ENCODE peak calls at places on chromosomes 5 and 9, in six cellular contexts. X is endothelial cell of umbilical vein, K is H1, Q is stomach, P is breast epithelium, U is GM12891. V is an unnamed sample.

GRCh38 chr5:80860934-80861613 is 99.1 kb upstream of the RASGRF2 start:
- DNase-seq in Q (no peak), K (no peak), P (no peak), X (no peak), U (no peak), V (no peak)

GRCh38 chr5:134541736-134542376 is 16.4 kb downstream of the JADE2 start:
- DNase-seq in P (no peak), X (peak; percentile 42), Q (peak; percentile 48), K (no peak), U (no peak), V (no peak)

GRCh38 chr9:131690950-131691573 is 48.8 kb downstream of the RAPGEF1 start:
- DNase-seq in Q (no peak), X (no peak), U (no peak), P (no peak), K (no peak), V (no peak)

GRCh38 chr9:109950710-109951443 is 170.9 kb downstream of the PALM2AKAP2 start:
- DNase-seq in U (no peak), K (no peak), Q (no peak), P (no peak), X (no peak), V (no peak)

GRCh38 chr5:141657937-141658545 is 6.8 kb upstream of the FCHSD1 start:
- DNase-seq in Q (no peak), P (no peak), U (no peak), X (peak; percentile 77), K (no peak), V (no peak)

GRCh38 chr9:125509476-125509875 is 197.5 kb downstream of the MAPKAP1 start:
- DNase-seq in Q (no peak), K (no peak), P (no peak), U (no peak), X (no peak), V (no peak)

GRCh38 chr9:132006657-132007370 is 72.9 kb downstream of the MED27 start:
- DNase-seq in Q (no peak), P (no peak), X (no peak), K (no peak), U (peak; percentile 22), V (peak; percentile 16)

GRCh38 chr9:133428579-133429215 is 6.5 kb downstream of the ADAMTS13 start:
- DNase-seq in U (peak; percentile 75), Q (peak; percentile 43), X (no peak), P (no peak), K (no peak), V (peak; percentile 50)

GRCh38 chr5:24609694-24610093 is 35.1 kb downstream of the CDH10 start:
- DNase-seq in U (no peak), X (no peak), K (no peak), Q (no peak), P (no peak), V (no peak)

GRCh38 chr5:33362915-33363314 is 77.8 kb upstream of the TARS1 start:
- DNase-seq in U (no peak), K (no peak), P (no peak), X (peak; percentile 92), Q (no peak), V (no peak)

GRCh38 chr9:131048332-131048731 is 39.4 kb downstream of the LAMC3 start:
- DNase-seq in K (no peak), U (no peak), Q (no peak), X (no peak), P (no peak), V (no peak)

GRCh38 chr9:97704851-97705250 is 7.7 kb upstream of the XPA start:
- DNase-seq in X (no peak), Q (no peak), K (no peak), P (no peak), U (no peak), V (no peak)

GRCh38 chr5:180665682-180666404 is 16.4 kb upstream of the FLT4 start:
- DNase-seq in K (no peak), U (no peak), X (no peak), Q (no peak), P (no peak), V (no peak)

GRCh38 chr5:66958984-66959641 is 237.5 kb downstream of the CD180 start:
- DNase-seq in X (peak; percentile 20), Q (no peak), K (no peak), P (no peak), U (no peak), V (no peak)

GRCh38 chr9:127154390-127155191 is 32.2 kb upstream of the ANGPTL2 start:
- DNase-seq in U (no peak), P (peak; percentile 16), Q (peak; percentile 24), X (peak; percentile 88), K (no peak), V (no peak)

GRCh38 chr9:126151671-126152050 is 175.0 kb upstream of the MVB12B start:
- DNase-seq in K (no peak), Q (peak; percentile 16), X (no peak), P (no peak), U (no peak), V (no peak)

GRCh38 chr5:153476767-153477166 is 13.7 kb upstream of the GRIA1 start:
- DNase-seq in Q (no peak), U (no peak), P (no peak), X (peak; percentile 53), K (no peak), V (no peak)

GRCh38 chr5:140113180-140113698 is 670 bp upstream of the PURA start:
- DNase-seq in K (no peak), U (no peak), P (no peak), X (peak; percentile 10), Q (no peak), V (peak; percentile 21)

GRCh38 chr5:103375356-103375755 is 116.8 kb downstream of the MACIR start:
- DNase-seq in Q (no peak), P (no peak), X (no peak), U (no peak), K (no peak), V (no peak)

GRCh38 chr9:69145148-69145547 is 28.9 kb upstream of the TJP2 start:
- DNase-seq in U (no peak), Q (no peak), P (no peak), K (no peak), X (peak; percentile 0), V (no peak)

GRCh38 chr9:87278971-87279731 is 218.5 kb upstream of the DAPK1 start:
- DNase-seq in Q (no peak), U (no peak), X (no peak), K (no peak), P (no peak), V (no peak)

GRCh38 chr9:18684608-18685317 is 210.8 kb downstream of the ADAMTSL1 start:
- DNase-seq in U (no peak), P (no peak), Q (no peak), K (no peak), X (no peak), V (no peak)

GRCh38 chr5:3597727-3598082 is 2.1 kb downstream of the IRX1 start:
- DNase-seq in U (no peak), K (no peak), Q (no peak), X (no peak), P (no peak), V (no peak)

GRCh38 chr5:42059291-42059690 is 134.2 kb downstream of the FBXO4 start:
- DNase-seq in U (no peak), K (no peak), X (no peak), Q (no peak), P (no peak), V (no peak)

GRCh38 chr5:65969539-65970393 is 43.4 kb downstream of the ERBIN start:
- DNase-seq in P (no peak), Q (no peak), X (no peak), K (no peak), U (no peak), V (no peak)

GRCh38 chr5:158639876-158640570 is 459.7 kb downstream of the EBF1 start:
- DNase-seq in X (no peak), U (no peak), Q (no peak), K (no peak), P (no peak), V (no peak)

GRCh38 chr9:77614671-77615070 is 33.5 kb downstream of the GNA14 start:
- DNase-seq in U (no peak), X (no peak), K (no peak), Q (no peak), P (no peak), V (no peak)

DNA sequence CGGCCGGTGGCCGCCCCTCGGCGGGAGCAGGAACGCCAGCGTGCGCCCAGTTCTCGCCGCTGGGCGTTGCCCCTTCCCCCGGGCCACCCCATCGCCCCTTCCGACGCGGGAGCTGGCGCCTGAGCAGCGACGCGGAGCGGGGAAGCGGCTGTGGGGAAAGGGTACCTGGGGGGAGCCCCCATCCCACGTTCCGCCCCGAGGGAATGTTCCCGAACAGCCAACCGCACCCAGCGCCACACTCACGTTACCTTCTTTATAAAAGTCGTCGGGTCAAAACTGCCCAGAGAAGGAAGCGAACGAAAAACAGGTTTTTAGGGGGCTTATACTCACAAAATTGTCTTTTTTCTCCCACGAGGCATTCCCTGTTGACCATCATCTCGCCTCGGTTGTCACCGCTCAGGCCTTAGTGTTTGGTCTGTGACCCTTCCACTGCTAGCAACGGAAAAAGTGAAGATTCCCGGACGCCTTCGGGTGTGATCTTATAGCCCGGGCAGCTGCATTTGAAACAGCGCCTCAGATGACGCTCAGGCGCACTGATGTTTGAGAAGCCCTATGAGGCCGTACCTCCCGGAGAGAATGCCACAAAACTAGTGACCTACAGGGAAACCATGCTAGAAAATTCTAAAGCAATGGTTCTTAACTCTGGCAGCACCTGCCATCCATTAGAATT is 472 bp upstream of the GOLM1 start:
- DNase-seq in U (no peak), Q (peak; percentile 43), K (no peak), P (peak; percentile 29), X (peak; percentile 50), V (no peak)
- TF ChIP-seq POLR2A in U (no peak), Q (no peak), K (no peak), P (no peak), X (peak; percentile 10), V (no peak)

GRCh38 chr5:59351076-59351794 is 542.3 kb downstream of the PDE4D start:
- DNase-seq in X (no peak), Q (no peak), K (no peak), P (no peak), U (no peak), V (no peak)
- TF ChIP-seq POLR2AphosphoS5 in X (no peak), Q (peak; percentile 19), K (no peak), P (no peak), U (no peak), V (no peak)

DNA sequence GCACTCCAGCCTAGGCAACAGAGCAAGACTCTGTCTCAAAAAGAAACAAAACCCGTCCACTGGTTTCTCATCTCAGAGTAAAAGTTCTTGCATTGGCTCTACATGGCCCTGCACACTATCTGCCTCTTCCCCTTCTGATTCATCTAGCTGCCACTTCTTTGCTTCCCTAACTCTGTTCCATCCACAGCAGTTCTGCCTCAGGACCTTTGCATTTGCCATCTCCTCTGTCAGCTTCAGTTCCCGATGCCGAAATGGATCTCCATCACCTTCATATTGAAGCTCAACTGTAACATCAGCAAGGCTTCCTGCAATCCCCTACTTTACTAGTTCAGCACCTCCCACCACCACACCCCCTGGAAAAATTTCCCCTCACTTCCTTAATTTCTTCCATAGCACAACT is 1.2 kb upstream of the PIGO start:
- DNase-seq in P (no peak), U (no peak), Q (no peak), K (no peak), X (no peak), V (no peak)
- TF ChIP-seq POLR2A in P (no peak), U (peak; percentile 20), Q (no peak), K (no peak), X (no peak), V (no peak)

DNA sequence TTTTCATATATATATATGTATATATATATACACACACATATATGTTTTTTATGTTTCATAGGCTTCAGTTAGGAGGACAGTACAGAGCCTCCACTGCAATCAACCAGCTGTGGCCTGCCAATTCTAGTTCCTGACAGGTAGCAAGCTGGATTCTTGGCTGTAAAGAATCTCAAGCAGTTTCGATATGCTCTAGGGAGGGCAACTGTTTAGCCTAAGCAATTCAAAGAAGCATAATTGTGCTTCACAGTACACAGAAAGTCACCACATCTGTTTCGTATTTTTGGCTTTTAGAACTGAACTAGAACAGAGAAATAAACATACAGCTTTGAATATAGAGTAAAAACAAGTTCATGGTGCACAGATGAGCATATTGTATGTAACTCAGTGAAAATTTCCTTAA is 152.4 kb upstream of the ARRDC3 start:
- DNase-seq in U (no peak), P (no peak), Q (no peak), X (no peak), K (no peak), V (no peak)
- TF ChIP-seq POLR2AphosphoS5 in U (no peak), P (no peak), Q (no peak), X (no peak), K (no peak), V (no peak)